ENCODE peak calls at places on chromosomes 3 and 15, in four cellular contexts. G is HepG2, R is H1, J is GM12878. S is an unnamed sample.

GRCh38 chr3:32703491-32703968 is 18.5 kb downstream of the CNOT10 start:
- DNase-seq in G (peak; percentile 80), R (no peak), J (no peak), S (no peak)

GRCh38 chr15:66877558-66878285 is 175.7 kb downstream of the SMAD6 start:
- DNase-seq in G (no peak), R (no peak), J (no peak), S (no peak)

GRCh38 chr15:84572231-84572630 is 28.6 kb upstream of the ZSCAN2 start:
- DNase-seq in G (no peak), R (no peak), J (no peak), S (no peak)

GRCh38 chr3:70813306-70813705 is 500.9 kb upstream of the MDFIC2 start:
- DNase-seq in G (no peak), R (no peak), J (no peak), S (no peak)

GRCh38 chr3:100048248-100048647 is 66.1 kb downstream of the FILIP1L start:
- DNase-seq in G (no peak), R (no peak), J (no peak), S (no peak)

GRCh38 chr15:77907824-77908751 is 169.4 kb downstream of the TBC1D2B start:
- DNase-seq in G (peak; percentile 61), R (no peak), J (no peak), S (no peak)

GRCh38 chr3:183116051-183116614 is 16.8 kb upstream of the MCCC1 start:
- DNase-seq in G (peak; percentile 39), R (peak; percentile 90), J (no peak), S (peak; percentile 85)

GRCh38 chr3:19075037-19075436 is 73.3 kb upstream of the KCNH8 start:
- DNase-seq in G (no peak), R (no peak), J (no peak), S (no peak)

GRCh38 chr3:63980830-63981498 is 42.3 kb downstream of the PSMD6 start:
- DNase-seq in G (no peak), R (no peak), J (no peak), S (no peak)

GRCh38 chr3:16871915-16872842 is 12.6 kb upstream of the PLCL2 start:
- DNase-seq in G (no peak), R (no peak), J (no peak), S (no peak)

GRCh38 chr3:46678280-46678679 is 15.2 kb downstream of the ALS2CL start:
- DNase-seq in G (no peak), R (no peak), J (no peak), S (no peak)

GRCh38 chr3:46675843-46676567 is 17.5 kb downstream of the ALS2CL start:
- DNase-seq in G (no peak), R (no peak), J (no peak), S (no peak)

GRCh38 chr3:46675426-46675825 is 18.1 kb downstream of the ALS2CL start:
- DNase-seq in G (no peak), R (no peak), J (no peak), S (no peak)

GRCh38 chr3:46676601-46677071 is 16.8 kb downstream of the ALS2CL start:
- DNase-seq in G (no peak), R (no peak), J (no peak), S (no peak)

DNA sequence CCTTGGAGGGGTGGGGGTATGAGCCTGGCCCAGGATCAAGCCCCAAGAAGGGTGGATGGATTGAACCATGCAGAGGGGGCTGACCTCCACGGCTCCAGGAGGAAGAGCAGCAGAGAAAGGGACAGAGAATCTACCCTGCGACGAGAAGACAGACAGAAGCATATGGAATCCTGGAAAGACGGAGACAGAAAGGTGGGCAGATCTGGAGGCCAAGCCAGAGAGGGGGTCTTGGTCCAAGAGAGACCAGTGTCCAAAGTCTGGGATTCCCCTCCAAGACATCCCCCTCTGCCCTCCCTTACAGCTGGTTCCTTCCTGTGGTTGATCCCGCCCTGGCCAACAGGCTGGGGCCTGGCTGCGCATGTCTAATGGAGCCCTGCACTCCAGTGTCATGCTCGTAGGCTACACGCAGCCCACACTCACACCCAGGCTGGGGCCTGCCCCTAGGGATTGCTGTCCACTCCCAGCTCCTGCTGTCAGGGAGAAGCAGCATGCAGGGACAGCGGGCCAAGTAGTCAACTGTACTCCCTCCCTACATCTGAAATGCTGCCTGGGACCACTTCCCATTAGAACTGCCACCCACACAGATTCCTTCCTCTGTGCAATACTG is 16.3 kb downstream of the ALS2CL start:
- DNase-seq in G (no peak), R (no peak), J (no peak), S (no peak)
- H3K4me3 ChIP-seq in G (no peak overlapping the region), R (no peak overlapping the region), J (no peak overlapping the region), S (no peak overlapping the region)

GRCh38 chr3:126393563-126393962 is 1.1 kb upstream of the CFAP100 start:
- DNase-seq in G (no peak), R (no peak), J (no peak), S (no peak)

GRCh38 chr3:126395846-126396513 is 1.3 kb downstream of the CFAP100 start:
- DNase-seq in G (no peak), R (no peak), J (no peak), S (no peak)

GRCh38 chr3:126394977-126395321 is 240 bp downstream of the CFAP100 start:
- DNase-seq in G (no peak), R (no peak), J (no peak), S (no peak)

GRCh38 chr3:126392246-126392645 is 2.5 kb upstream of the CFAP100 start:
- DNase-seq in G (no peak), R (no peak), J (no peak), S (no peak)

DNA sequence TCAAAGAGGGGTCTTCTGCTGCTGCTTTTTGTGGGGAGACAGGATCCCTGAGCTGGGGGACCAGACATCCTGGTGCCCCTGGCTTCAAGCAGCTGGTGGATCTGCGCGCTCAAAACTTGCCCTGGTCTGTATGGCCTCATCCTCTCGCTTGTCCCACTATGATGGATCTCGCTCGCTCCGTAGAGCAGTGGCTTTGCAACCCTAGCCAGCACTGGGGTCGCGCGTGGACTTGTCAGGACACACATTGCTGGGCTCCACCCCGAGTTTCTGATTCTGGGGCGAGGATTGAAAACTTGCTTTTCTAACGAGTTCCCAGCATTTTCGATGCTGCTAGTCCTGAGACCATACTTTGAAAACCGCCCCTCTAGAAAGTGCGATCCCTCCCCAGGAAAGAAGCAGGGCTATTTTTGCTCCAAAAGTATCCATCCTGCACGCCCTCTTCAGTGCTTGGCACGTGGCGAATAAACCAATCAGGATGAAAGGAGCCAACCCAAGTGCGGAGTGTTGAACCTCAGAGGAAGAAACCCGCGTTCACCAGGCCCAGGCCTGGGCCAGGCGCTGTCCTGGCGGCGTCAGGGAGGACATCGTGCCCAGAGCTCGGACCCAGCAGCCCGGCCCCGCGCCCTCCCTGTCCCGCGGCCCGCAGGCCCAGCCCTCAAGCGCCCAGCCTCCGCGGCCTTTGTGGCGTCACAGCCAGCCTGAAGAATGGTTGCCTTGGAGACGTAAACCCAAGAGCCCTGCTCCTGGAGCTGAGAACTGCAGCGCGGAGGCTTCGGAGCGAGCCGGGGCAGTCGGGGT is at the start of gene CFAP100:
- DNase-seq in G (no peak), R (peak; percentile 36), J (no peak), S (no peak)
- TF ChIP-seq TCF12 in G (no peak), R (no peak), J (no peak), S (no peak)

DNA sequence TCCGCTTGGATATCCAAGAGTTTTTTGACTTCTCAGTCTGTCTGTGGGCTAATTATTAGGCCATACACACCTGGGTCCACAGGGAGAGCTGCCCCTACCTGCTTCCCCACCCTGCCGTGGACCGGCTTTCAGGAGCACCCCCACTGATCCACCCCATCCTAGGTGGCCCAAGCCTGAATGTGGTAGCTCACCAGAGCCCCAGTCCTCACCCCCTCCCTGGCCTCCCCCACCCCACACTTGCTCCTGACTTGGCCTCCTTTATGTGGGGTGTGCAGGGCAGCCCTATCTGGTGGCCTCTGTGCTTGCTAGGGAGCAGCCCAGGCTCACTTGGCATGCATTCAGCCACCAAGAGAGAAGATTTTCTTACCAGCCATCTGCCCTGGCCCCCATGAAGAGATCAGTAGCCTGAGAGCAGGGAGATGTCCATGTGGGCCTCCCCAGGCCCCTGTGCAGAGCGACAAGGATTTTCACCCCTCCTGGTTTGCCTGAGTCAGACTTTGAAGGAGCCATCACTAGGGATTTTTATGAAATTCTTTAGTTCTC is 11.2 kb downstream of the LRRK1 start:
- DNase-seq in G (no peak), R (no peak), J (no peak), S (no peak)
- H3K4me3 ChIP-seq in G (no peak overlapping the region), R (no peak overlapping the region), J (peak overlapping the region; percentile 16), S (no peak overlapping the region)

DNA sequence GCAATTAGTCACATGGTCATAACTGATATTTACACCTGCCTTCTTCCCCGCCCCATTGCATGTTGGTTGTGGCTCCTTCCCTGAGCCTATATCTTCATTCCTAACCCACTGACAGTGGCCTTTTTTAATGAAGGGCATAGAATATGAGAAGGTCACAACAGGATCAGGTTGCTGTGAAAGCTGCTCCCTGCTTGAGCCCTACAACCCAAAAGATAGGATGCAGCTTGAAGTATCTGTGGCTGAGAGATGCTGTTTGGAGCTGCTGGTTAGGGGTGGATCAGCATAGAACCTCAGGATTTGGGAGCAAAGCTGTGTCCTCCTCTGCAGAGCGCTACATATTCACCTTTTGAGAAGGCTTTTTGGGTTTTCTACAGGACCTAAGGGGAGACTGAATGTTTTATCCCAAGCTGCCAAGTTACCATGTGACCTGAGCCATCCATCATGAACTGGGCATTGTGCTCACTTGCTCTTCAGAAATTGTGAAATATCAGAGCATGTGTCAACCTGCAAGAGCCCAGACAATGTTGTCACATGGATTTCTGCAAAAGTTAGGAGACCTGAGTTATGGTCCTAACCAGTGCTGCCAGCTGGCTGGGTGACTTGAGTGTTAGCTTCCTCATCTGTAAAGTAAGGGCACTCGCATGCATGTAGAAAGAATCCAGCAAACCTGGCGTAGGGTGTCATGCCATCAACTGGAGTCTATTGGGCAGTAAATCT is 49.8 kb upstream of the ARL8B start:
- DNase-seq in G (no peak), R (no peak), J (no peak), S (no peak)
- TF ChIP-seq TCF12 in G (no peak), R (no peak), J (no peak), S (no peak)

GRCh38 chr15:90318591-90318990 is 33.5 kb upstream of the ZNF774 start:
- DNase-seq in G (no peak), R (no peak), J (no peak), S (no peak)

GRCh38 chr15:90320885-90321278 is 31.2 kb upstream of the ZNF774 start:
- DNase-seq in G (no peak), R (no peak), J (no peak), S (no peak)

GRCh38 chr15:90320062-90320884 is 31.8 kb upstream of the ZNF774 start:
- DNase-seq in G (peak; percentile 84), R (peak; percentile 78), J (peak; percentile 45), S (peak; percentile 85)

GRCh38 chr15:90316139-90316538 is 35.9 kb upstream of the ZNF774 start:
- DNase-seq in G (no peak), R (no peak), J (no peak), S (no peak)

GRCh38 chr15:90315276-90315982 is 36.7 kb upstream of the ZNF774 start:
- DNase-seq in G (peak; percentile 30), R (no peak), J (no peak), S (no peak)
- H3K4me3 ChIP-seq in G (no peak overlapping the region), R (no peak overlapping the region), J (no peak overlapping the region), S (no peak overlapping the region)

GRCh38 chr3:104411760-104412159 is 954.9 kb upstream of the ALCAM start:
- DNase-seq in G (no peak), R (no peak), J (no peak), S (no peak)
- TF ChIP-seq TCF12 in G (no peak), R (no peak), J (no peak), S (no peak)